ENCODE peak calls at places on chromosomes 12 and 14, in four cellular contexts. One of them, this sample, is unnamed.

GRCh38 chr14:59140441-59140840 is 48.0 kb upstream of the DAAM1 start:
- DNase-seq in stimulated activated CD8-positive, alpha-beta memory T cell treated with anti-CD3 and anti-CD28 coated beads, Interleukin-15, amount 100 ng/mL, for 1 hour: no peak
- DNase-seq in RWPE1: no peak
- DNase-seq in right lobe of liver: no peak
- DNase-seq in this sample: no peak

GRCh38 chr14:28280530-28280929 is 486.1 kb upstream of the FOXG1 start:
- DNase-seq in stimulated activated CD8-positive, alpha-beta memory T cell treated with anti-CD3 and anti-CD28 coated beads, Interleukin-15, amount 100 ng/mL, for 1 hour: no peak
- DNase-seq in RWPE1: no peak
- DNase-seq in right lobe of liver: no peak
- DNase-seq in this sample: no peak

GRCh38 chr14:104938436-104938835 is 13.8 kb downstream of the PLD4 start:
- DNase-seq in stimulated activated CD8-positive, alpha-beta memory T cell treated with anti-CD3 and anti-CD28 coated beads, Interleukin-15, amount 100 ng/mL, for 1 hour: no peak
- DNase-seq in RWPE1: no peak
- DNase-seq in right lobe of liver: no peak
- DNase-seq in this sample: no peak

GRCh38 chr12:39505025-39505424 is 62.1 kb upstream of the KIF21A start:
- DNase-seq in stimulated activated CD8-positive, alpha-beta memory T cell treated with anti-CD3 and anti-CD28 coated beads, Interleukin-15, amount 100 ng/mL, for 1 hour: no peak
- DNase-seq in RWPE1: no peak
- DNase-seq in right lobe of liver: no peak
- DNase-seq in this sample: no peak

GRCh38 chr12:40439771-40440492 is 215.1 kb downstream of the LRRK2 start:
- DNase-seq in stimulated activated CD8-positive, alpha-beta memory T cell treated with anti-CD3 and anti-CD28 coated beads, Interleukin-15, amount 100 ng/mL, for 1 hour: no peak
- DNase-seq in RWPE1: peak; percentile 6
- DNase-seq in right lobe of liver: no peak
- DNase-seq in this sample: no peak

GRCh38 chr14:65847065-65847847 is 434.7 kb downstream of the FUT8 start:
- DNase-seq in stimulated activated CD8-positive, alpha-beta memory T cell treated with anti-CD3 and anti-CD28 coated beads, Interleukin-15, amount 100 ng/mL, for 1 hour: peak; percentile 34
- DNase-seq in RWPE1: no peak
- DNase-seq in right lobe of liver: no peak
- DNase-seq in this sample: no peak

GRCh38 chr14:68544150-68544892 is 248.5 kb downstream of the ZFP36L1 start:
- DNase-seq in stimulated activated CD8-positive, alpha-beta memory T cell treated with anti-CD3 and anti-CD28 coated beads, Interleukin-15, amount 100 ng/mL, for 1 hour: no peak
- DNase-seq in RWPE1: peak; percentile 62
- DNase-seq in right lobe of liver: no peak
- DNase-seq in this sample: no peak

GRCh38 chr14:69481815-69482568 is 2.5 kb upstream of the PLEKHD1 start:
- DNase-seq in stimulated activated CD8-positive, alpha-beta memory T cell treated with anti-CD3 and anti-CD28 coated beads, Interleukin-15, amount 100 ng/mL, for 1 hour: no peak
- DNase-seq in RWPE1: no peak
- DNase-seq in right lobe of liver: no peak
- DNase-seq in this sample: no peak

GRCh38 chr14:50351016-50351415 is 38.9 kb downstream of the DMAC2L start:
- DNase-seq in stimulated activated CD8-positive, alpha-beta memory T cell treated with anti-CD3 and anti-CD28 coated beads, Interleukin-15, amount 100 ng/mL, for 1 hour: no peak
- DNase-seq in RWPE1: no peak
- DNase-seq in right lobe of liver: no peak
- DNase-seq in this sample: no peak

GRCh38 chr14:31529053-31529452 is 32.2 kb upstream of the NUBPL start:
- DNase-seq in stimulated activated CD8-positive, alpha-beta memory T cell treated with anti-CD3 and anti-CD28 coated beads, Interleukin-15, amount 100 ng/mL, for 1 hour: no peak
- DNase-seq in RWPE1: no peak
- DNase-seq in right lobe of liver: no peak
- DNase-seq in this sample: no peak

GRCh38 chr14:31414190-31414833 is 6.0 kb downstream of the HEATR5A start:
- DNase-seq in stimulated activated CD8-positive, alpha-beta memory T cell treated with anti-CD3 and anti-CD28 coated beads, Interleukin-15, amount 100 ng/mL, for 1 hour: no peak
- DNase-seq in RWPE1: peak; percentile 20
- DNase-seq in right lobe of liver: no peak
- DNase-seq in this sample: no peak

GRCh38 chr12:66823857-66824570 is 145.1 kb upstream of the GRIP1 start:
- DNase-seq in stimulated activated CD8-positive, alpha-beta memory T cell treated with anti-CD3 and anti-CD28 coated beads, Interleukin-15, amount 100 ng/mL, for 1 hour: no peak
- DNase-seq in RWPE1: peak; percentile 67
- DNase-seq in right lobe of liver: no peak
- DNase-seq in this sample: no peak

GRCh38 chr12:25701290-25701689 is 148.2 kb upstream of the LMNTD1 start:
- DNase-seq in stimulated activated CD8-positive, alpha-beta memory T cell treated with anti-CD3 and anti-CD28 coated beads, Interleukin-15, amount 100 ng/mL, for 1 hour: no peak
- DNase-seq in RWPE1: no peak
- DNase-seq in right lobe of liver: no peak
- DNase-seq in this sample: no peak

GRCh38 chr14:90418053-90418452 is 21.2 kb downstream of the CALM1 start:
- DNase-seq in stimulated activated CD8-positive, alpha-beta memory T cell treated with anti-CD3 and anti-CD28 coated beads, Interleukin-15, amount 100 ng/mL, for 1 hour: no peak
- DNase-seq in RWPE1: no peak
- DNase-seq in right lobe of liver: no peak
- DNase-seq in this sample: no peak

GRCh38 chr14:104750658-104751057 is 2.3 kb upstream of the SIVA1 start:
- DNase-seq in stimulated activated CD8-positive, alpha-beta memory T cell treated with anti-CD3 and anti-CD28 coated beads, Interleukin-15, amount 100 ng/mL, for 1 hour: no peak
- DNase-seq in RWPE1: no peak
- DNase-seq in right lobe of liver: no peak
- DNase-seq in this sample: no peak

GRCh38 chr12:29148958-29149690 is at the start of gene FAR2:
- DNase-seq in stimulated activated CD8-positive, alpha-beta memory T cell treated with anti-CD3 and anti-CD28 coated beads, Interleukin-15, amount 100 ng/mL, for 1 hour: no peak
- DNase-seq in RWPE1: no peak
- DNase-seq in right lobe of liver: peak; percentile 47
- DNase-seq in this sample: no peak

GRCh38 chr14:69543341-69544249 is 31.1 kb downstream of the CCDC177 start:
- DNase-seq in stimulated activated CD8-positive, alpha-beta memory T cell treated with anti-CD3 and anti-CD28 coated beads, Interleukin-15, amount 100 ng/mL, for 1 hour: no peak
- DNase-seq in RWPE1: peak; percentile 86
- DNase-seq in right lobe of liver: peak; percentile 57
- DNase-seq in this sample: no peak

GRCh38 chr12:98053202-98053601 is 462.2 kb upstream of the TMPO start:
- DNase-seq in stimulated activated CD8-positive, alpha-beta memory T cell treated with anti-CD3 and anti-CD28 coated beads, Interleukin-15, amount 100 ng/mL, for 1 hour: no peak
- DNase-seq in RWPE1: no peak
- DNase-seq in right lobe of liver: no peak
- DNase-seq in this sample: no peak

GRCh38 chr12:74431821-74432220 is 105.8 kb upstream of the ATXN7L3B start:
- DNase-seq in stimulated activated CD8-positive, alpha-beta memory T cell treated with anti-CD3 and anti-CD28 coated beads, Interleukin-15, amount 100 ng/mL, for 1 hour: no peak
- DNase-seq in RWPE1: no peak
- DNase-seq in right lobe of liver: no peak
- DNase-seq in this sample: no peak

GRCh38 chr14:24289649-24290283 is 9.8 kb downstream of the DHRS1 start:
- DNase-seq in stimulated activated CD8-positive, alpha-beta memory T cell treated with anti-CD3 and anti-CD28 coated beads, Interleukin-15, amount 100 ng/mL, for 1 hour: no peak
- DNase-seq in RWPE1: no peak
- DNase-seq in right lobe of liver: no peak
- DNase-seq in this sample: no peak

GRCh38 chr12:127888948-127889347 is 378.0 kb upstream of the TMEM132C start:
- DNase-seq in stimulated activated CD8-positive, alpha-beta memory T cell treated with anti-CD3 and anti-CD28 coated beads, Interleukin-15, amount 100 ng/mL, for 1 hour: no peak
- DNase-seq in RWPE1: no peak
- DNase-seq in right lobe of liver: no peak
- DNase-seq in this sample: no peak

GRCh38 chr12:12185424-12185823 is 81.4 kb downstream of the LRP6 start:
- DNase-seq in stimulated activated CD8-positive, alpha-beta memory T cell treated with anti-CD3 and anti-CD28 coated beads, Interleukin-15, amount 100 ng/mL, for 1 hour: no peak
- DNase-seq in RWPE1: no peak
- DNase-seq in right lobe of liver: no peak
- DNase-seq in this sample: no peak

GRCh38 chr14:22178330-22178981 is 410.6 kb downstream of the DAD1 start:
- DNase-seq in stimulated activated CD8-positive, alpha-beta memory T cell treated with anti-CD3 and anti-CD28 coated beads, Interleukin-15, amount 100 ng/mL, for 1 hour: no peak
- DNase-seq in RWPE1: no peak
- DNase-seq in right lobe of liver: no peak
- DNase-seq in this sample: no peak

GRCh38 chr12:92362785-92363184 is 217.1 kb upstream of the BTG1 start:
- DNase-seq in stimulated activated CD8-positive, alpha-beta memory T cell treated with anti-CD3 and anti-CD28 coated beads, Interleukin-15, amount 100 ng/mL, for 1 hour: no peak
- DNase-seq in RWPE1: no peak
- DNase-seq in right lobe of liver: no peak
- DNase-seq in this sample: peak; percentile 21

GRCh38 chr14:63717704-63718103 is 10.2 kb downstream of the SGPP1 start:
- DNase-seq in stimulated activated CD8-positive, alpha-beta memory T cell treated with anti-CD3 and anti-CD28 coated beads, Interleukin-15, amount 100 ng/mL, for 1 hour: no peak
- DNase-seq in RWPE1: no peak
- DNase-seq in right lobe of liver: no peak
- DNase-seq in this sample: no peak

This sample was measured in memory B cell.